ENCODE peak calls at places on chromosome X, in eight cellular contexts. One of them, this sample, is unnamed.

GRCh38 chrX:13101439-13102139 is 57.2 kb upstream of the FAM9C start:
- DNase-seq in GDM1: no peak
- DNase-seq in activated naive CD4-positive, alpha-beta T cell treated with anti-CD3 and anti-CD28 coated beads, Interleukin-2, amount 10 ng/mL, durations not matched to agents 7 days and 5 days: peak
- DNase-seq in hypothalamus: no peak
- DNase-seq in HFF-Myc: peak
- DNase-seq in nucleus accumbens: no peak
- DNase-seq in activated CD4-positive, CD25-positive, alpha-beta regulatory T cell: peak
- DNase-seq in stimulated activated CD4-positive, alpha-beta T cell treated with anti-CD3 and anti-CD28 coated beads, Interleukin-12 subunit alpha, Interleukin-12 subunit beta, amount 100 ng/mL, for 24 hours: no peak
- DNase-seq in this sample: no peak

GRCh38 chrX:103685396-103685795 is 1.1 kb downstream of the MORF4L2 start:
- DNase-seq in nucleus accumbens: no peak
- DNase-seq in activated naive CD4-positive, alpha-beta T cell treated with anti-CD3 and anti-CD28 coated beads, Interleukin-2, amount 10 ng/mL, durations not matched to agents 7 days and 5 days: no peak
- DNase-seq in stimulated activated CD4-positive, alpha-beta T cell treated with anti-CD3 and anti-CD28 coated beads, Interleukin-12 subunit alpha, Interleukin-12 subunit beta, amount 100 ng/mL, for 24 hours: no peak
- DNase-seq in GDM1: no peak
- DNase-seq in activated CD4-positive, CD25-positive, alpha-beta regulatory T cell: no peak
- DNase-seq in HFF-Myc: no peak
- DNase-seq in hypothalamus: no peak
- DNase-seq in this sample: no peak

GRCh38 chrX:130393451-130394074 is 8.1 kb upstream of the GPR119 start:
- DNase-seq in HFF-Myc: peak
- DNase-seq in stimulated activated CD4-positive, alpha-beta T cell treated with anti-CD3 and anti-CD28 coated beads, Interleukin-12 subunit alpha, Interleukin-12 subunit beta, amount 100 ng/mL, for 24 hours: no peak
- DNase-seq in nucleus accumbens: peak
- DNase-seq in hypothalamus: peak
- DNase-seq in GDM1: peak
- DNase-seq in activated CD4-positive, CD25-positive, alpha-beta regulatory T cell: no peak
- DNase-seq in activated naive CD4-positive, alpha-beta T cell treated with anti-CD3 and anti-CD28 coated beads, Interleukin-2, amount 10 ng/mL, durations not matched to agents 7 days and 5 days: peak
- DNase-seq in this sample: peak

GRCh38 chrX:118228456-118228855 is 111.8 kb upstream of the KLHL13 start:
- DNase-seq in stimulated activated CD4-positive, alpha-beta T cell treated with anti-CD3 and anti-CD28 coated beads, Interleukin-12 subunit alpha, Interleukin-12 subunit beta, amount 100 ng/mL, for 24 hours: no peak
- DNase-seq in activated CD4-positive, CD25-positive, alpha-beta regulatory T cell: no peak
- DNase-seq in activated naive CD4-positive, alpha-beta T cell treated with anti-CD3 and anti-CD28 coated beads, Interleukin-2, amount 10 ng/mL, durations not matched to agents 7 days and 5 days: no peak
- DNase-seq in HFF-Myc: no peak
- DNase-seq in GDM1: no peak
- DNase-seq in nucleus accumbens: no peak
- DNase-seq in hypothalamus: no peak
- DNase-seq in this sample: no peak

GRCh38 chrX:43349363-43349762 is 306.7 kb upstream of the MAOA start:
- DNase-seq in stimulated activated CD4-positive, alpha-beta T cell treated with anti-CD3 and anti-CD28 coated beads, Interleukin-12 subunit alpha, Interleukin-12 subunit beta, amount 100 ng/mL, for 24 hours: peak
- DNase-seq in GDM1: peak
- DNase-seq in activated CD4-positive, CD25-positive, alpha-beta regulatory T cell: no peak
- DNase-seq in nucleus accumbens: no peak
- DNase-seq in hypothalamus: no peak
- DNase-seq in activated naive CD4-positive, alpha-beta T cell treated with anti-CD3 and anti-CD28 coated beads, Interleukin-2, amount 10 ng/mL, durations not matched to agents 7 days and 5 days: peak
- DNase-seq in HFF-Myc: no peak
- DNase-seq in this sample: no peak

GRCh38 chrX:41923925-41924693 is 755 bp upstream of the CASK start:
- DNase-seq in GDM1: no peak
- DNase-seq in nucleus accumbens: peak
- DNase-seq in activated CD4-positive, CD25-positive, alpha-beta regulatory T cell: no peak
- DNase-seq in stimulated activated CD4-positive, alpha-beta T cell treated with anti-CD3 and anti-CD28 coated beads, Interleukin-12 subunit alpha, Interleukin-12 subunit beta, amount 100 ng/mL, for 24 hours: no peak
- DNase-seq in HFF-Myc: no peak
- DNase-seq in activated naive CD4-positive, alpha-beta T cell treated with anti-CD3 and anti-CD28 coated beads, Interleukin-2, amount 10 ng/mL, durations not matched to agents 7 days and 5 days: peak
- DNase-seq in hypothalamus: peak
- DNase-seq in this sample: no peak

GRCh38 chrX:96985046-96985445 is 101.3 kb downstream of the RPA4 start:
- DNase-seq in hypothalamus: no peak
- DNase-seq in activated naive CD4-positive, alpha-beta T cell treated with anti-CD3 and anti-CD28 coated beads, Interleukin-2, amount 10 ng/mL, durations not matched to agents 7 days and 5 days: no peak
- DNase-seq in stimulated activated CD4-positive, alpha-beta T cell treated with anti-CD3 and anti-CD28 coated beads, Interleukin-12 subunit alpha, Interleukin-12 subunit beta, amount 100 ng/mL, for 24 hours: no peak
- DNase-seq in HFF-Myc: no peak
- DNase-seq in GDM1: no peak
- DNase-seq in nucleus accumbens: no peak
- DNase-seq in activated CD4-positive, CD25-positive, alpha-beta regulatory T cell: no peak
- DNase-seq in this sample: no peak

GRCh38 chrX:115616943-115617563 is 56.1 kb downstream of the PLS3 start:
- DNase-seq in GDM1: no peak
- DNase-seq in hypothalamus: no peak
- DNase-seq in activated naive CD4-positive, alpha-beta T cell treated with anti-CD3 and anti-CD28 coated beads, Interleukin-2, amount 10 ng/mL, durations not matched to agents 7 days and 5 days: no peak
- DNase-seq in stimulated activated CD4-positive, alpha-beta T cell treated with anti-CD3 and anti-CD28 coated beads, Interleukin-12 subunit alpha, Interleukin-12 subunit beta, amount 100 ng/mL, for 24 hours: no peak
- DNase-seq in activated CD4-positive, CD25-positive, alpha-beta regulatory T cell: no peak
- DNase-seq in HFF-Myc: peak
- DNase-seq in nucleus accumbens: no peak
- DNase-seq in this sample: no peak

GRCh38 chrX:44060221-44060620 is 87.0 kb upstream of the NDP start:
- DNase-seq in stimulated activated CD4-positive, alpha-beta T cell treated with anti-CD3 and anti-CD28 coated beads, Interleukin-12 subunit alpha, Interleukin-12 subunit beta, amount 100 ng/mL, for 24 hours: no peak
- DNase-seq in hypothalamus: no peak
- DNase-seq in activated CD4-positive, CD25-positive, alpha-beta regulatory T cell: no peak
- DNase-seq in HFF-Myc: no peak
- DNase-seq in nucleus accumbens: no peak
- DNase-seq in GDM1: no peak
- DNase-seq in activated naive CD4-positive, alpha-beta T cell treated with anti-CD3 and anti-CD28 coated beads, Interleukin-2, amount 10 ng/mL, durations not matched to agents 7 days and 5 days: no peak
- DNase-seq in this sample: no peak

GRCh38 chrX:129403974-129404669 is 119.2 kb downstream of the SMARCA1 start:
- DNase-seq in activated naive CD4-positive, alpha-beta T cell treated with anti-CD3 and anti-CD28 coated beads, Interleukin-2, amount 10 ng/mL, durations not matched to agents 7 days and 5 days: no peak
- DNase-seq in HFF-Myc: no peak
- DNase-seq in activated CD4-positive, CD25-positive, alpha-beta regulatory T cell: no peak
- DNase-seq in hypothalamus: no peak
- DNase-seq in stimulated activated CD4-positive, alpha-beta T cell treated with anti-CD3 and anti-CD28 coated beads, Interleukin-12 subunit alpha, Interleukin-12 subunit beta, amount 100 ng/mL, for 24 hours: no peak
- DNase-seq in nucleus accumbens: no peak
- DNase-seq in GDM1: no peak
- DNase-seq in this sample: no peak

This sample was measured in progenitor cell of endocrine pancreas.